ENCODE peak calls at places on chromosomes 12 and 14, in five cellular contexts. One of them, this sample, is unnamed.
A peak's percentile ranks its signal among the peaks of the same experiment; 100 is the strongest.

GRCh38 chr14:100648474-100649172 is 61.4 kb upstream of the BEGAIN start:
- DNase-seq in activated CD4-positive, alpha-beta T cell treated with anti-CD3 and anti-CD28 coated beads, Interleukin-2, amount 50 U/mL, for 24 hours: no peak
- DNase-seq in Kasumi-1: no peak
- DNase-seq in pons: no peak
- DNase-seq in lung: no peak
- DNase-seq in this sample: no peak

GRCh38 chr14:64726585-64726890 is 22.3 kb downstream of the PLEKHG3 start:
- DNase-seq in lung: no peak
- DNase-seq in pons: no peak
- DNase-seq in Kasumi-1: no peak
- DNase-seq in activated CD4-positive, alpha-beta T cell treated with anti-CD3 and anti-CD28 coated beads, Interleukin-2, amount 50 U/mL, for 24 hours: no peak
- DNase-seq in this sample: no peak

GRCh38 chr14:21300892-21301291 is 21.0 kb downstream of the RPGRIP1 start:
- DNase-seq in activated CD4-positive, alpha-beta T cell treated with anti-CD3 and anti-CD28 coated beads, Interleukin-2, amount 50 U/mL, for 24 hours: no peak
- DNase-seq in pons: no peak
- DNase-seq in Kasumi-1: peak; percentile 37
- DNase-seq in lung: no peak
- DNase-seq in this sample: no peak

GRCh38 chr12:32253154-32253795 is 146.1 kb upstream of the FGD4 start:
- DNase-seq in pons: no peak
- DNase-seq in Kasumi-1: no peak
- DNase-seq in activated CD4-positive, alpha-beta T cell treated with anti-CD3 and anti-CD28 coated beads, Interleukin-2, amount 50 U/mL, for 24 hours: no peak
- DNase-seq in lung: no peak
- DNase-seq in this sample: no peak

GRCh38 chr12:49190317-49190716 is 1.4 kb upstream of the TUBA1A start:
- DNase-seq in pons: peak; percentile 65
- DNase-seq in Kasumi-1: no peak
- DNase-seq in activated CD4-positive, alpha-beta T cell treated with anti-CD3 and anti-CD28 coated beads, Interleukin-2, amount 50 U/mL, for 24 hours: no peak
- DNase-seq in lung: no peak
- DNase-seq in this sample: peak; percentile 71

GRCh38 chr12:117180790-117181467 is 9.3 kb downstream of the FBXO21 start:
- DNase-seq in lung: no peak
- DNase-seq in activated CD4-positive, alpha-beta T cell treated with anti-CD3 and anti-CD28 coated beads, Interleukin-2, amount 50 U/mL, for 24 hours: no peak
- DNase-seq in Kasumi-1: no peak
- DNase-seq in pons: no peak
- DNase-seq in this sample: no peak

GRCh38 chr14:66444271-66444987 is 41.7 kb upstream of the CCDC196 start:
- DNase-seq in lung: no peak
- DNase-seq in pons: peak; percentile 2
- DNase-seq in activated CD4-positive, alpha-beta T cell treated with anti-CD3 and anti-CD28 coated beads, Interleukin-2, amount 50 U/mL, for 24 hours: no peak
- DNase-seq in Kasumi-1: no peak
- DNase-seq in this sample: no peak

GRCh38 chr12:92608418-92609091 is 94.2 kb upstream of the PLEKHG7 start:
- DNase-seq in pons: peak; percentile 73
- DNase-seq in Kasumi-1: no peak
- DNase-seq in lung: no peak
- DNase-seq in activated CD4-positive, alpha-beta T cell treated with anti-CD3 and anti-CD28 coated beads, Interleukin-2, amount 50 U/mL, for 24 hours: no peak
- DNase-seq in this sample: peak; percentile 15

GRCh38 chr14:91249841-91250616 is 5.5 kb upstream of the GPR68 start:
- DNase-seq in activated CD4-positive, alpha-beta T cell treated with anti-CD3 and anti-CD28 coated beads, Interleukin-2, amount 50 U/mL, for 24 hours: no peak
- DNase-seq in lung: peak; percentile 69
- DNase-seq in Kasumi-1: peak; percentile 60
- DNase-seq in pons: no peak
- DNase-seq in this sample: no peak

GRCh38 chr14:53551862-53552261 is 398.7 kb upstream of the DDHD1 start:
- DNase-seq in activated CD4-positive, alpha-beta T cell treated with anti-CD3 and anti-CD28 coated beads, Interleukin-2, amount 50 U/mL, for 24 hours: no peak
- DNase-seq in pons: no peak
- DNase-seq in lung: no peak
- DNase-seq in Kasumi-1: no peak
- DNase-seq in this sample: no peak

This sample was measured in putamen.